ENCODE peak calls at places on chromosomes 11 and 22, in seven cellular contexts. O is HepG2, G is K562, K is H1, L is A549, H is HCT116, I is GM12878. V is an unnamed sample.

GRCh38 chr22:32717337-32718240 is 83.9 kb upstream of the TIMP3 start:
- DNase-seq in O (no peak), G (no peak), K (no peak), L (no peak), H (no peak), I (no peak), V (peak)

GRCh38 chr11:4482445-4482844 is at the start of gene OR52K1:
- DNase-seq in O (no peak), G (no peak), K (no peak), L (no peak), H (no peak), I (no peak), V (no peak)

GRCh38 chr11:1351278-1351937 is 38.3 kb upstream of the BRSK2 start:
- DNase-seq in O (peak), G (peak), K (no peak), L (peak), H (peak), I (no peak), V (no peak)

GRCh38 chr11:46524201-46524600 is 69.6 kb downstream of the AMBRA1 start:
- DNase-seq in O (no peak), G (no peak), K (no peak), L (no peak), H (no peak), I (no peak), V (no peak)

GRCh38 chr22:46464296-46464695 is 73.1 kb downstream of the CELSR1 start:
- DNase-seq in O (no peak), G (no peak), K (no peak), L (no peak), H (no peak), I (no peak), V (no peak)

GRCh38 chr11:2898366-2899079 is 12.9 kb upstream of the CDKN1C start:
- DNase-seq in O (peak), G (no peak), K (no peak), L (peak), H (no peak), I (no peak), V (peak)

GRCh38 chr11:64235427-64236161 is 1.2 kb downstream of the VEGFB start:
- DNase-seq in O (no peak), G (no peak), K (no peak), L (no peak), H (no peak), I (no peak), V (no peak)

GRCh38 chr22:37276771-37277170 is 5.5 kb upstream of the CYTH4 start:
- DNase-seq in O (no peak), G (peak), K (no peak), L (no peak), H (no peak), I (no peak), V (peak)

GRCh38 chr22:23804781-23805291 is 18.1 kb downstream of the SMARCB1 start:
- DNase-seq in O (no peak), G (no peak), K (no peak), L (no peak), H (no peak), I (no peak), V (no peak)

GRCh38 chr11:3134218-3134621 is 30.9 kb downstream of the OSBPL5 start:
- DNase-seq in O (no peak), G (no peak), K (no peak), L (no peak), H (no peak), I (no peak), V (no peak)

DNA sequence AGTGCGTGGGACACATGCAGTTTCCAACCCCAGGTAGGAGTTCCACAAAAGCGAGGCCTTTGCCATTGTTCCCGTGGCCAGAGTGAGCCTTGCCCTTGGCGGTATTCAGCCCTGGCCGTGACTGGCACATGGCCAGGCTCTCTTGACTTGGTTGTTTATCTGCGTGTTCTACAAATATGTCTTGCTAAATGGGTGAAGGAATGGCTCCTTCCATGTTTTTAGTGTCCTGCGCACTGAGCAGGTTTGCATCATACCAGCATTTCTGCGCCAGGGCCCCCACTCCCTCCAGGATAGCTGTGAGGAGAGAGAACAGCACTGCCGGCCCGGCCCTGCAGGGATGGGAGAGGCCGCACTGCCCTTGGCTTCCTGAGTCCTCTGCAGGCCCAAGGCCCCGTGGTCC is 20.0 kb downstream of the POLR3H start:
- DNase-seq in O (no peak), G (no peak), K (no peak), L (no peak), H (no peak), I (no peak), V (peak)
- TF ChIP-seq CEBPB in O (no peak), G (no peak), K (no peak), L (no peak), H (no peak), I (no peak), V (peak)

DNA sequence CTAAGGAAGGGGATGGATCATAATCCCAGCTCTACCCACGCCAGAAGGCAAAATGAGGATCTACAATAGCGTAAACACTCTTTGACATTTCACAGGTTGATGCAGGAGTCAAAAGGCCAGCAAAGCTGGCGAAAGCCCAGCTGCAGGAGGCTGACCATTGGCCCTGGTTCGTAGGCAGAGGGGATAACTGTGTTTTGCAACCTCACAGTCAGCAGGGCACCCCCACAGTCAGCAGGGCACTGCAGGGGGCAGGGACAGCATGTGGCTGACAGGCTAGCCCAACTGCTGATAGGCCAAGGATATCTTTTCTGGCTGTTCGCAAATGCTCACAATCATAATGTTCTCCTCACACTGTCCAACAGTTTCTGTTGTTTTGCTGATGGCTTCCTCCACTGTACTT is 372.7 kb downstream of the BUD13 start:
- DNase-seq in O (peak), G (no peak), K (no peak), L (no peak), H (no peak), I (no peak), V (no peak)
- TF ChIP-seq CEBPB in O (no peak), G (no peak), K (no peak), L (no peak), H (no peak), I (no peak), V (no peak)

DNA sequence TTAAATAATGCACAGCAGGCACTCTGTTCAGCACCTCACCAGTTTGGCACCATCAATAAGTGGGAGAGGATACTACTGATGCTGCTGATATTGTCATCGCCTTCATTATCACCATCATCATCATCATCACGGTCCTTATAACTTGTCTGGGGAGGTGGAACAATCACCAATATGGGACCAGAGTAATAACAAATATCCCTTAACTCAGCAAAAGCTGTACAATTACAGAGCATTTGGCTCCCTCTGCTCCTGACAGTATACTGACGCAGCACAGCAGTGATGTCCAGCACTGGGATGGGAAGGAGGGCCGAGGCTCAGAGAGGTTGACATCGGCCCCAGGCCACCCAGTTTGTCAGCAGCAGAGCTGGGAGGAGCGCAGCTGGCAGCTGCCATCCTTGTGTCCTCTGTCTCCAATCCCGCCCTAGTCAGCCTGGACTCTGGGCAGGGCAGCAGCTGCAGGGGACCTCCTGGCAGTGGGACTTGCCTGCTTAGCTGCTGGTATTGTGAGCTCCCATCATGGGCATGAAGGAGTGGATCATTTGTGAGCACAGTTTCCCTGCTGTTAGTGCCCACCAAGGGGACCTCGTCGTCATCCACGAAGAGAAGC is 90.0 kb downstream of the DHCR7 start:
- DNase-seq in O (no peak), G (no peak), K (no peak), L (no peak), H (no peak), I (no peak), V (no peak)
- TF ChIP-seq CEBPB in O (no peak), G (no peak), K (no peak), L (no peak), H (no peak), I (no peak), V (no peak)

DNA sequence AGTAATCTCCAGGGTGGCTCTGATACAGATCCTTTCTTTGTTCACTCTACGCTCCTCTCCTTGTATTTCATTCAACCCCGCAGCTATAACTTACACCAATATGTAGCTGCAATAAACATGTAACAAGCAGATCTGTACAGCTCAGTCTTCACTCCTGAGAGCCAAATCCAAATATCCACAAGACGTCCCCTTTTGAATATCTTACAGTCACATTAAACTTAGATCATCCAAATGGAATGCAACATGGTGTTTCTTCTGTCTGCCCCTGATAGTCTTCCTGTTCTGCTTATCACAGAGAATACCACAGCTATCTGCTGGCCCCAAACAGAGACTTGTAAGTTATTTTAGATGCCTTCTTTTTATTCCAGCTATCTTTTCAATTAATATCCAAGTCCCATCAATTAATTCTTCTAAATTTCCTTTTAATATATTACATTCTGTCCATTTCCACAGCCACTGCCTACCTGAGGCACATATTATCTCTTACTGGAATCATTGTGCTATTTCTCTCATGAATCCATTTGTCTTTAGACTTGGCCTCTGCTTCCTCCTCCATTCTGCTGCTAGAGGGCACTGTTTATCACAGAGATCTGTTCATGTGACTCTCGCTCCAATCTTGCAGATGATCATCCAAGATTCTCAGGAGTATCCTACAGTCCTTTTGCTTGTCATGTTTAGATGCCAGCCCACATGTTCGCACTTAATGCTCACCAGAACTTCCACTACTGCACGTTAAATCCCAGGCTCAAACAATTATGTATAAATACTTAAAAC is 908.6 kb downstream of the NTM start:
- DNase-seq in O (no peak), G (no peak), K (no peak), L (peak), H (no peak), I (peak), V (peak)
- TF ChIP-seq CEBPB in O (no peak), G (no peak), K (no peak), L (no peak), H (no peak), I (no peak), V (no peak)

DNA sequence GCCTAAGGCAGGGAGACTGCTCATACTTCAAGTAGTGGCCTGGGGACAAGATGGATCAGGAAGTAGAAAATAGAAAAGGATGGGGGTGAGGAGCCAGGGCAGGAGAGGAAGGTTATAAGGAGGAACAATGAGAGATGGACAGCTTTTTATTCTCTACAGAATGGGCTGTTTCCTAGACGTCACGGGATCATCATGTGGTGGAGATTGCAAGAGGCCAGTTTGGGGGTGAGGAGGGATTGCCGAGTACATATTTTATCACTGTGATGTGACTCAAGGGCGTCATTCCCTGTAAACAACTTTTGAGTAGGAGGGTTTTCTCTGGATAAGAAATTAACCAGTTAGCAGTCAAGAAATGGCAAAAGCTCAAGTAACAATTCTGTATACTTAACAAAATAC is 406.3 kb downstream of the ETS1 start:
- DNase-seq in O (no peak), G (no peak), K (no peak), L (no peak), H (no peak), I (no peak), V (peak)
- TF ChIP-seq CEBPB in O (no peak), G (no peak), K (no peak), L (no peak), H (no peak), I (no peak), V (no peak)

GRCh38 chr11:61349189-61349751 is 12.4 kb downstream of the CYB561A3 start:
- DNase-seq in O (no peak), G (no peak), K (no peak), L (no peak), H (no peak), I (no peak), V (no peak)

GRCh38 chr11:61352038-61352437 is 9.6 kb downstream of the CYB561A3 start:
- DNase-seq in O (no peak), G (no peak), K (no peak), L (no peak), H (no peak), I (no peak), V (no peak)

GRCh38 chr11:61350336-61350735 is 11.3 kb downstream of the CYB561A3 start:
- DNase-seq in O (no peak), G (no peak), K (no peak), L (no peak), H (no peak), I (no peak), V (no peak)

GRCh38 chr11:61349916-61350315 is 11.8 kb downstream of the CYB561A3 start:
- DNase-seq in O (no peak), G (no peak), K (no peak), L (no peak), H (no peak), I (no peak), V (no peak)

GRCh38 chr11:61350803-61351202 is 10.9 kb downstream of the CYB561A3 start:
- DNase-seq in O (no peak), G (no peak), K (no peak), L (no peak), H (no peak), I (no peak), V (no peak)
- TF ChIP-seq CEBPB in O (no peak), G (no peak), K (no peak), L (no peak), H (no peak), I (no peak), V (no peak)

V was measured in IMR-90.